ENCODE peak calls at places on chromosomes 16 and 17, in five cellular contexts. W, F, J, U and M are unnamed samples.

GRCh38 chr16:30053376-30054015 is 12.1 kb upstream of the ALDOA start:
- DNase-seq in W (no peak), F (no peak), J (peak; percentile 70), U (no peak), M (no peak)

GRCh38 chr17:39700148-39700987 is 504 bp downstream of the ERBB2 start:
- DNase-seq in W (no peak), F (peak; percentile 37), J (peak; percentile 41), U (no peak), M (no peak)

GRCh38 chr17:81390436-81391214 is 4.6 kb upstream of the BAHCC1 start:
- DNase-seq in W (no peak), F (no peak), J (no peak), U (no peak), M (no peak)

GRCh38 chr17:62968445-62968923 is 2.4 kb downstream of the TANC2 start:
- DNase-seq in W (peak; percentile 35), F (peak; percentile 93), J (peak; percentile 96), U (peak; percentile 45), M (no peak)

GRCh38 chr17:31089461-31089860 is 5.3 kb upstream of the NF1 start:
- DNase-seq in W (no peak), F (no peak), J (no peak), U (no peak), M (no peak)

GRCh38 chr17:45289316-45290268 is 27.2 kb downstream of the MAP3K14 start:
- DNase-seq in W (no peak), F (no peak), J (no peak), U (no peak), M (no peak)

GRCh38 chr16:88437367-88437964 is 15.6 kb upstream of the ZFPM1 start:
- DNase-seq in W (peak; percentile 56), F (no peak), J (peak; percentile 70), U (peak; percentile 63), M (peak; percentile 71)

GRCh38 chr17:50779747-50780363 is 12.5 kb upstream of the ANKRD40CL start:
- DNase-seq in W (no peak), F (no peak), J (no peak), U (no peak), M (no peak)

GRCh38 chr17:64269687-64270649 is 6.9 kb upstream of the TEX2 start:
- DNase-seq in W (no peak), F (no peak), J (no peak), U (no peak), M (no peak)
- TF ChIP-seq CTCF in W (no peak), F (no peak), J (no peak), U (no peak), M (no peak)

DNA sequence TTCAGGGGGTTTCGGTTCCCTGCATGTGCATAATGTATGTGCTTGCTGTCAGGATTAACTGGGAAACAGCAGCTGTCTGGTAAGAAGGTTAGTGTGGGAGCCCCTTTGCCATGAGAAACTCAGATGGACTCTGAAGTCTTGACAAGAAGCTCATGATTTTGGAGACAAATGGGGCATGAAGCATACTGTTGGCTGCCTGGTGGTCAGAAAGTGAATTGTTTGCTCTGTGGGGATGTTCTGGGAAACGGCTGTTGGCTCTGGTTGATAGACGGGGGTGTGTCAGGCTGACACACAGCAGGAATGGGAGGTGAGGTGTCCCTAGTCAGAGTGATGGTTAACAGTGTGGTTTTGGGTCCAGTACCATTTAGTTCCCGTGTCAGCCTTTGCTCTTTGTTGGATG is 252.5 kb upstream of the EEF2KMT start:
- DNase-seq in W (no peak), F (no peak), J (no peak), U (no peak), M (no peak)
- TF ChIP-seq CTCF in W (no peak), F (no peak), J (no peak), U (no peak), M (no peak)

GRCh38 chr16:741986-742629 is 1.3 kb upstream of the CIAO3 start:
- DNase-seq in W (peak; percentile 6), F (no peak), J (no peak), U (no peak), M (no peak)

GRCh38 chr16:740764-741505 is at the start of gene CIAO3:
- DNase-seq in W (peak; percentile 94), F (peak; percentile 87), J (peak; percentile 85), U (peak; percentile 90), M (peak; percentile 98)

GRCh38 chr16:746637-747036 is 5.8 kb upstream of the CIAO3 start:
- DNase-seq in W (no peak), F (no peak), J (no peak), U (no peak), M (no peak)

GRCh38 chr16:745739-746138 is 4.9 kb upstream of the CIAO3 start:
- DNase-seq in W (peak; percentile 35), F (no peak), J (no peak), U (no peak), M (no peak)

DNA sequence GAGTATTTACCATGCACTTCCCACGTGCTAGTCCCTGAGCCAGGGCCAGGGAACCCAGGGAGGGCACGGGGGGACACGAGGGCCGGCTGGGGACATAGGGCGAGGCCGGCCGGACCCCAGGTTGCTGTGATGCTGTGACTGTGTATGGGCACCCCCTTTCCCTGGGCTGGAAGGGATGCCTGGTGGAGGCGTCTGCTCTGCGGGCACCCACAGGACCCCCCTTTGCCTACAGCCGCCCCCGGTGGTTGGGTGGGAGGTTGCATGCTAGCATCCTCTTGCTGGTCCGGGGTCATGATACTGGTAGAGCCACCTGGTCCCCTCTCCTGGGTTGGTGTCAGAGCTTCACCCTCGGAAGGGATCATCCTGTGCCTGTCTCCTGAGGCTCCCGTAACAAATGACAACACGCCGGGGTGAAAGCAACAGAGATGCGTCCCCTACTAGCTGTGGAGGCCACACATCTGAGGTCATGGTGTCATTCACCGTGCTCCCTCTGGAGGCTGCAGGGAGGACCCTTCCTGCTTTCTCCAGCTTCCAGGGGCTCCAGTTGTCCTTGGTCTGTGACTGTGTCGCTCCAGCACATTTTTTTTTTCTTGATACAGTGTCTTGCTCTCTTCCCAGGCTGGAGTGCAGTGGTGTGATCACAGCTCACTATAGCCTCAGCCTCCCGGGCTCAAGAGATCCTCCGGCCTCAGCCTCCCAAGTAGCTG is 3.1 kb upstream of the CIAO3 start:
- DNase-seq in W (peak; percentile 6), F (no peak), J (no peak), U (no peak), M (no peak)
- TF ChIP-seq CTCF in W (no peak), F (peak; percentile 6), J (no peak), U (no peak), M (no peak)

GRCh38 chr17:1929896-1930750 is 95.0 kb downstream of the RTN4RL1 start:
- DNase-seq in W (no peak), F (no peak), J (no peak), U (no peak), M (no peak)
- TF ChIP-seq CTCF in W (no peak), F (no peak), J (no peak), U (no peak), M (no peak)

GRCh38 chr17:74437702-74438101 is 5.8 kb downstream of the GPRC5C start:
- DNase-seq in W (no peak), F (no peak), J (no peak), U (no peak), M (no peak)
- TF ChIP-seq CTCF in W (peak; percentile 70), F (peak; percentile 67), J (peak; percentile 63), U (no peak), M (no peak)

DNA sequence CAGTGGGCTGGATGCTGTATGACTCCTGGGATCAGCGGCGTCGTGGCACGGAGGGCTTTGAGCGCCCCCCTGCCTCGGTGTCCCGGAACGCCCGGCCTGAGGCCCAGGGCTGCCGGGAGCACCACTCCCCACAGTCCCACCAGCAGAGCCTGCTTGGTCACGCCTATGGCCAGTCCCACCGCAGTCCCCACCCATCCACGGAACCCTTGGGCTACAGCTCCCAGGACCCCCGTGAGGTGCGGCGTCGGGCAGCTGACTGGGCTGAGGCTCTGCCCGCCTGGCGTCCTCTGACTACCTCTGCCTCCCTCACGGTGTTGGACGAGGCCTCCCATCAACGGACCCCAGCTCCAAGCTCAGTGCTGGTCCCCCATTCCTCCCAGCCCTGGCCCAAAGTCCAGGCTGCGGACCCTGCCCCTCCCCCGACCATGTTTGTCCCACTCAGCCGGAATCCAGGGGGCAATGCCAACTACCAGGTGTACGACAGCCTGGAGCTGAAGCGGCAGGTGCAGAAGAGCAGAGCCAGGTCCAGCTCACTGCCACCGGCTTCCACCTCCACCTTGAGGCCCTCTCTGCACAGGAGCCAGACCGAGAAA is 1.6 kb downstream of the SPEM2 start:
- DNase-seq in W (no peak), F (no peak), J (no peak), U (no peak), M (no peak)
- TF ChIP-seq CTCF in W (no peak), F (no peak), J (no peak), U (no peak), M (no peak)

GRCh38 chr17:8803531-8804416 is 4.6 kb upstream of the MFSD6L start:
- DNase-seq in W (no peak), F (no peak), J (no peak), U (no peak), M (no peak)
- TF ChIP-seq CTCF in W (no peak), F (no peak), J (no peak), U (no peak), M (no peak)

GRCh38 chr16:85606920-85607319 is 6.2 kb upstream of the GSE1 start:
- DNase-seq in W (no peak), F (no peak), J (no peak), U (no peak), M (no peak)

GRCh38 chr16:85607796-85608514 is 5.2 kb upstream of the GSE1 start:
- DNase-seq in W (no peak), F (no peak), J (no peak), U (no peak), M (no peak)

GRCh38 chr16:85605912-85606841 is 6.9 kb upstream of the GSE1 start:
- DNase-seq in W (no peak), F (no peak), J (no peak), U (no peak), M (no peak)

GRCh38 chr16:85608515-85608885 is 4.6 kb upstream of the GSE1 start:
- DNase-seq in W (no peak), F (no peak), J (no peak), U (no peak), M (no peak)

DNA sequence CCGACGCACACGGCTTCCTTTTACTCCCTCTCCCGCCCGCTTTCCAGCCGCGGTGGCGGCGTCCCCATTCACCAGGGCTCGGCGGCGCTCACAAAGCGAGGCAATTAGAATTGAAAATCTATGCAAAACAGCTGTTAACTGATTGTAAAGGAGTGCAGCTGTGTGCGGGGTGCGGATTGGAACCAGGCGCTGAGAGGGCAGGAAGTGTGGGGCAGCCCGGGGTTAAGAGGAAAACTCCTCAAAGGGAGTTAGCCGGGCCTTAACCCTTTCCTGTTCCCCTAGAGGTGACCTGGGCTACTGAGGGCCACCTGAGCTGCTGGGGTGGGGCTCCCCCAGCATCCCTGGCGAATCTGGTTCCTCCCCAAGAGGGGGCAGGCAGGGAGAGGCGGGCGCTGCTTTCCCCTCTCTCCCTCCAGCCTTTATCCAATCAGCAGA is 5.8 kb upstream of the GSE1 start:
- DNase-seq in W (peak; percentile 53), F (no peak), J (no peak), U (no peak), M (peak; percentile 25)
- TF ChIP-seq CTCF in W (no peak), F (peak; percentile 8), J (no peak), U (no peak), M (no peak)